ENCODE peak calls at places on chromosomes 6 and 20, in six cellular contexts. One of them, this sample, is unnamed.
A peak's percentile ranks its signal among the peaks of the same experiment; 100 is the strongest.

GRCh38 chr6:168636147-168636982 is 195.4 kb downstream of the SMOC2 start:
- DNase-seq in neural progenitor cell: peak; percentile 29
- DNase-seq in astrocyte: no peak
- DNase-seq in fibroblast of lung: no peak
- DNase-seq in H1: no peak
- DNase-seq in GM23248: no peak
- DNase-seq in this sample: no peak

GRCh38 chr6:501891-502601 is 110.5 kb downstream of the IRF4 start:
- DNase-seq in neural progenitor cell: peak; percentile 9
- DNase-seq in astrocyte: no peak
- DNase-seq in fibroblast of lung: no peak
- DNase-seq in H1: no peak
- DNase-seq in GM23248: no peak
- DNase-seq in this sample: peak; percentile 44

GRCh38 chr6:137013738-137014602 is 30.8 kb downstream of the IL20RA start:
- DNase-seq in neural progenitor cell: peak; percentile 44
- DNase-seq in astrocyte: peak; percentile 64
- DNase-seq in fibroblast of lung: peak; percentile 71
- DNase-seq in H1: no peak
- DNase-seq in GM23248: peak; percentile 72
- DNase-seq in this sample: peak; percentile 41

GRCh38 chr6:135314543-135314942 is 133.4 kb downstream of the MYB start:
- DNase-seq in neural progenitor cell: no peak
- DNase-seq in astrocyte: no peak
- DNase-seq in fibroblast of lung: no peak
- DNase-seq in H1: no peak
- DNase-seq in GM23248: no peak
- DNase-seq in this sample: no peak

GRCh38 chr20:13220194-13220856 is 749 bp upstream of the ISM1 start:
- DNase-seq in neural progenitor cell: peak; percentile 76
- DNase-seq in astrocyte: peak; percentile 6
- DNase-seq in fibroblast of lung: peak; percentile 10
- DNase-seq in H1: peak; percentile 50
- DNase-seq in GM23248: peak; percentile 54
- DNase-seq in this sample: peak; percentile 28

GRCh38 chr6:161949531-161949930 is 675.7 kb upstream of the AGPAT4 start:
- DNase-seq in neural progenitor cell: no peak
- DNase-seq in astrocyte: peak; percentile 56
- DNase-seq in fibroblast of lung: peak; percentile 61
- DNase-seq in H1: no peak
- DNase-seq in GM23248: peak; percentile 42
- DNase-seq in this sample: no peak

GRCh38 chr6:157965387-157965786 is 16.3 kb upstream of the SYNJ2 start:
- DNase-seq in neural progenitor cell: no peak
- DNase-seq in astrocyte: no peak
- DNase-seq in fibroblast of lung: no peak
- DNase-seq in H1: no peak
- DNase-seq in GM23248: no peak
- DNase-seq in this sample: no peak

GRCh38 chr20:5482791-5483190 is 166.0 kb upstream of the PROKR2 start:
- DNase-seq in neural progenitor cell: no peak
- DNase-seq in astrocyte: no peak
- DNase-seq in fibroblast of lung: peak; percentile 2
- DNase-seq in H1: no peak
- DNase-seq in GM23248: peak; percentile 6
- DNase-seq in this sample: no peak

GRCh38 chr6:7674291-7674690 is 51.6 kb upstream of the BMP6 start:
- DNase-seq in neural progenitor cell: no peak
- DNase-seq in astrocyte: no peak
- DNase-seq in fibroblast of lung: no peak
- DNase-seq in H1: no peak
- DNase-seq in GM23248: no peak
- DNase-seq in this sample: no peak

GRCh38 chr6:88840806-88841539 is 122.4 kb downstream of the RNGTT start:
- DNase-seq in neural progenitor cell: no peak
- DNase-seq in astrocyte: peak; percentile 20
- DNase-seq in fibroblast of lung: peak; percentile 36
- DNase-seq in H1: no peak
- DNase-seq in GM23248: no peak
- DNase-seq in this sample: no peak

GRCh38 chr20:44211177-44212039 is 837 bp upstream of the OSER1 start:
- DNase-seq in neural progenitor cell: peak; percentile 26
- DNase-seq in astrocyte: no peak
- DNase-seq in fibroblast of lung: no peak
- DNase-seq in H1: no peak
- DNase-seq in GM23248: peak; percentile 80
- DNase-seq in this sample: no peak

DNA sequence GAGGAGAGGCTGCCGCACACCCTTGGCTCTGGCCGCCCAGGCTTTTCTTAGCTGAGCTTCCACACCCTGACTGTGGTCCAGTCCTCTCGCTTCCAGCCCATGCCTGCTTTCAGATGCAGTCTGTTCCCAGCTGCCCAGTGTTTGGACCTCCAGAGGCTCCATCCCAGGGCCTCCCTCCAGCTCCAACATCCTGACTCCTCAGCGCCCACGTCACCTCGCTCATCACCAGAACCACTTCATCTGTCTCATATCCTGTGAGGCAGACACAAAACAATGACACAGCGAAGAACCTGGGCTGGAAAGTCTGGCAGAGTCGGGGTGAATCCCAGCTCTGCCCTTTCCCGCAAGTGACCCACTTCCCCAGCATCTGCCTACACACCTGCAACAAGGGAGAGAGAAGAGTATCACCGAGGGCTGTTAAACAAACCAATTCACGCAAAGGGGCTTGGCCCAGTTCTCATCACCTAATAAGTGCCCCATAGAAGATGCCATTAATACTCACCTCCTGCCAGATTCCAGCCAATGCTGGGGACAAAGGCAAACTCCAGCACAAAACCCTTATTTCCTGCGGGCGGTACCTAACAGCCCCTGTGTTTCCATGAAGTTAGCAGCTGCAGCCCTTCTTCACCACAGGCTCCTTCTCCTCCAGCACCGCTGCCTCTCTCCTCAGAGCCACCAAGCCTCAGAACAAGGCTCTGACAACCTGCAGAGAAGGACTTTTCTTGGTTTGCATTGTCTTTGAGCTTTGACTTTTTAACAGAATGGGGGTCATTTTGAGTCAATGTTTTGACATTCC is 133.4 kb upstream of the CDH4 start:
- DNase-seq in neural progenitor cell: no peak
- DNase-seq in astrocyte: peak; percentile 75
- DNase-seq in fibroblast of lung: peak; percentile 81
- DNase-seq in H1: no peak
- DNase-seq in GM23248: peak; percentile 79
- DNase-seq in this sample: no peak
- H3K27ac ChIP-seq in neural progenitor cell: no peak overlapping the region
- H3K27ac ChIP-seq in astrocyte: peak overlapping the region; percentile 74
- H3K27ac ChIP-seq in fibroblast of lung: no peak overlapping the region
- H3K27ac ChIP-seq in H1: no peak overlapping the region
- H3K27ac ChIP-seq in GM23248: peak overlapping the region; percentile 66
- H3K27ac ChIP-seq in this sample: no peak overlapping the region

DNA sequence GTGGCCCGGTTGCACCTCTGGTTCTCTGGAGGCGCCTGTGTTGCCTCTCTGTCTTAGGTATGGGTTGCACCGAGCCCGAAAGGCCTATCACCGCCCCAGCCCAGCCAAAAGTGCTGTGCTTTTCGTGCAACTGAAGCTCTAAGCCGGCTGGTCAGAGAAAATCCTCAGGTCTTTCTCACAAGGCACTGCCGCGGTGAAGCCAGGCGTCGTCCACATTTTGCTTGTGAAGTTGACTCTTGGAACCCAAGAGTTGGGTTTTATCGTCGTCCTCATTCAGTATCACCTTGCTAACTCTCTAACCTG is 726 bp upstream of the EMILIN3 start:
- DNase-seq in neural progenitor cell: peak; percentile 42
- DNase-seq in astrocyte: no peak
- DNase-seq in fibroblast of lung: no peak
- DNase-seq in H1: no peak
- DNase-seq in GM23248: no peak
- DNase-seq in this sample: no peak
- TF ChIP-seq EZH2 in neural progenitor cell: peak; percentile 0
- TF ChIP-seq EZH2 in astrocyte: no peak
- TF ChIP-seq EZH2 in fibroblast of lung: no peak
- TF ChIP-seq EZH2 in H1: peak; percentile 5
- TF ChIP-seq EZH2 in GM23248: no peak
- TF ChIP-seq EZH2 in this sample: no peak

GRCh38 chr20:47748851-47749250 is 36.4 kb downstream of the SULF2 start:
- DNase-seq in neural progenitor cell: no peak
- DNase-seq in astrocyte: peak; percentile 77
- DNase-seq in fibroblast of lung: peak; percentile 78
- DNase-seq in H1: no peak
- DNase-seq in GM23248: no peak
- DNase-seq in this sample: no peak
- H3K27ac ChIP-seq in neural progenitor cell: no peak overlapping the region
- H3K27ac ChIP-seq in astrocyte: no peak overlapping the region
- H3K27ac ChIP-seq in fibroblast of lung: no peak overlapping the region
- H3K27ac ChIP-seq in H1: no peak overlapping the region
- H3K27ac ChIP-seq in GM23248: no peak overlapping the region
- H3K27ac ChIP-seq in this sample: no peak overlapping the region

DNA sequence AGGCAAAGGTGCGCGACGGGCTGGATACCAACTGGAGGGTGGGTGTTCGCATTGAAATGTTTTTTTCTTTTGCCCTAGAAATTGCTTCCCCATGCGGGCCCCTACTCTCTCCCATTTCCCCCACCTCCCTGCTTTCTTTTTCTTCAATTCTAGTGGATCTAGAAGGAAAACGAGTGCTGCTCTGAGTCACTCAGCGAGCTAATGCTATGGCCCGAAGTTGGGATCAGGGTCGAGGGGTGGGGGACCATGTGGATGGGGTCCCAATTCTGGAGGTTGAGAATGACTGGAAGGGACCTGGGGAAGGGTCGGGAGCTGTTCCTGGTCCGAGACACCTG is 71.5 kb downstream of the SOX4 start:
- DNase-seq in neural progenitor cell: no peak
- DNase-seq in astrocyte: no peak
- DNase-seq in fibroblast of lung: peak; percentile 22
- DNase-seq in H1: no peak
- DNase-seq in GM23248: peak; percentile 45
- DNase-seq in this sample: peak; percentile 11
- TF ChIP-seq EZH2 in neural progenitor cell: no peak
- TF ChIP-seq EZH2 in astrocyte: no peak
- TF ChIP-seq EZH2 in fibroblast of lung: no peak
- TF ChIP-seq EZH2 in H1: no peak
- TF ChIP-seq EZH2 in GM23248: no peak
- TF ChIP-seq EZH2 in this sample: no peak

DNA sequence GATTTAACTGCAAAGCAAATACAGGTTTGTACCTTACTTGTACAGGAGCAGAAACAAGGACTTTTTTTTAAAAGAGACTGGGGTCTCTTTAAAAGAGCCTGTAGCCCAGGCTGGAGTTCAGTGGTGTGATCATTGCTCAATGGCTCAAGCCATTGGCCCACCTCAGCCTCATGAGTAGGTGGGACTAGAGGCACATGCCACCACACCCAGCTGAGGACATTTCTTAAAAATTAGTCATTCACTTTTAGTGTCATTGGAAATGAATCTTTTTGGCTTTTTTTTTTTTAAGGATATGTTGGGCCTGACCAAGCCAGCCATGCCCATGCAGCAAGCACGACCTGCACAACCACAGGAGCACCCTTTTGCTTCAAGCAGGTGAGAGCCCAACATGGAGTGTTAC is 16.9 kb downstream of the SEC23B start:
- DNase-seq in neural progenitor cell: no peak
- DNase-seq in astrocyte: peak; percentile 56
- DNase-seq in fibroblast of lung: peak; percentile 70
- DNase-seq in H1: no peak
- DNase-seq in GM23248: peak; percentile 91
- DNase-seq in this sample: no peak
- H3K27ac ChIP-seq in neural progenitor cell: no peak overlapping the region
- H3K27ac ChIP-seq in astrocyte: peak overlapping the region; percentile 67
- H3K27ac ChIP-seq in fibroblast of lung: peak overlapping the region; percentile 69
- H3K27ac ChIP-seq in H1: no peak overlapping the region
- H3K27ac ChIP-seq in GM23248: peak overlapping the region; percentile 90
- H3K27ac ChIP-seq in this sample: no peak overlapping the region

DNA sequence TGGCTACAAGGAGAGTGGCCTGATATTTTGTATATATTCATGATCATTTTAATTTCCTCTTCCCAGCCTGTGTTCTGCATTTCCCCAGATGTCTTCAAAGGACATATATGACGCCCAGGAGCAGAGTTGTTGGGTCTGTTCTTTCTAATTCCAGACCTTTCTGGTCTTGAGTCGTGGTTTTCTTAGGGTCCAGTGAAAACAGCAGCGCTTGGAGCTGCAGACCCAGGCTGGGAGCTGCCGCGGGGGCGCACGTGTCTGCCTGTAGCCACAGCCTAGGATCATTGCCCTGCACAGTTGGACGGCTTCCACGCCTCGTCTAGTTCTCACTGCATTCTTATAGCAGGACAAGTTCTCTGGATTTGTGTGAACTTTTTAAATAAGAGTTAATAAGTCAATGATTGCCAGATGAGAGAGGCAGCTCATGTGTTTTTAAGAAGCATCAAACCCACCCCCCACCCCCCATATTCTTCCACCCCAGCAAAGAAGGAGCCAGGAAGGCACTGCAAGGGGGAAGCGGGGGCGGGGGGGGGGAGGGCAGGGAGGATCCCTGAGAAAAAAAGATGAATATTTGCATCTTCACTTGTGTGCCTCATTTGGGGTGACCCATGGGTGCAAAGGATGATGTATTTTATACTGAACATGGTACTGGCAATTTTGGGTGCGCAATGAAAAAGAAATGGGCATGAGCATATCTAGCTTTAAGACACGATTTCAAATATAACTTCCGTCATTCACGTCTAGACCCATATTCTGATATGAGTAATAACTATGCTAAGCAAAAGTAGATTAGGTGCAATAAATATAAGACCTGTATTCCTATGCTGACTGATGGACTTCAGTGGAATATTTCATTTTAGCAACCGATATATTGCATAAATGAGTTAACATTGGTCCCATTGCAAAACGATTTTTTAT is 160.0 kb downstream of the TBXT start:
- DNase-seq in neural progenitor cell: peak; percentile 58
- DNase-seq in astrocyte: peak; percentile 80
- DNase-seq in fibroblast of lung: peak; percentile 80
- DNase-seq in H1: no peak
- DNase-seq in GM23248: peak; percentile 78
- DNase-seq in this sample: peak; percentile 38
- TF ChIP-seq EZH2 in neural progenitor cell: peak; percentile 0
- TF ChIP-seq EZH2 in astrocyte: no peak
- TF ChIP-seq EZH2 in fibroblast of lung: no peak
- TF ChIP-seq EZH2 in H1: no peak
- TF ChIP-seq EZH2 in GM23248: no peak
- TF ChIP-seq EZH2 in this sample: no peak

This sample was measured in A673.